ENCODE peak calls at places on chromosomes 5 and 9, in four cellular contexts. W is GM04504, T is neural crest cell, R is HS-5. F is an unnamed sample.

GRCh38 chr9:134329886-134330285 is 3.6 kb downstream of the RXRA start:
- DNase-seq in T (no peak), W (no peak), R (no peak), F (no peak)

GRCh38 chr5:52870448-52870847 is 82.7 kb downstream of the ITGA1 start:
- DNase-seq in T (peak), R (no peak), W (no peak), F (no peak)

GRCh38 chr9:99341686-99342085 is 119.6 kb downstream of the SEC61B start:
- DNase-seq in R (no peak), W (no peak), T (no peak), F (no peak)

GRCh38 chr5:94375801-94376200 is 242.6 kb downstream of the KIAA0825 start:
- DNase-seq in T (no peak), R (no peak), W (no peak), F (no peak)

GRCh38 chr9:4883326-4883873 is 90.7 kb downstream of the RCL1 start:
- DNase-seq in R (no peak), T (no peak), W (no peak), F (no peak)

GRCh38 chr9:121557581-121558422 is 58.2 kb upstream of the GGTA1 start:
- DNase-seq in R (peak), T (no peak), W (peak), F (no peak)

GRCh38 chr9:109499631-109500120 is 1.6 kb upstream of the PTPN3 start:
- DNase-seq in W (no peak), T (peak), R (no peak), F (peak)

GRCh38 chr5:147223951-147224791 is 10.7 kb upstream of the STK32A start:
- DNase-seq in W (peak), R (no peak), T (no peak), F (no peak)

GRCh38 chr9:97980479-97980803 is 2.7 kb upstream of the ANP32B start:
- DNase-seq in R (no peak), W (no peak), T (no peak), F (no peak)